ENCODE peak calls at places on chromosomes 2 and 18, in seven cellular contexts. B is GM13976, E is body of pancreas, G is bronchial epithelial cell, I is GM06990, C is fibroblast of lung, S is H9. Q is an unnamed sample.

GRCh38 chr2:192265751-192266150 is 71.0 kb upstream of the TMEFF2 start:
- DNase-seq in S (no peak), I (no peak), C (peak), B (no peak), E (no peak), G (no peak), Q (no peak)

GRCh38 chr2:137947714-137948336 is 16.4 kb upstream of the HNMT start:
- DNase-seq in C (peak), S (peak), G (peak), B (peak), E (peak), I (no peak), Q (peak)

GRCh38 chr2:198873771-198874501 is 583.8 kb downstream of the SATB2 start:
- DNase-seq in S (no peak), E (no peak), G (no peak), I (no peak), B (no peak), C (peak), Q (no peak)

GRCh38 chr2:160532388-160532787 is 38.8 kb upstream of the RBMS1 start:
- DNase-seq in G (no peak), E (no peak), S (no peak), I (no peak), B (no peak), C (no peak), Q (no peak)

GRCh38 chr2:29629495-29629894 is 291.9 kb downstream of the ALK start:
- DNase-seq in C (no peak), B (no peak), G (peak), I (no peak), S (no peak), E (no peak), Q (no peak)

GRCh38 chr2:44649426-44649825 is 287.7 kb downstream of the CAMKMT start:
- DNase-seq in G (no peak), I (no peak), S (no peak), E (no peak), B (no peak), C (no peak), Q (no peak)

GRCh38 chr2:50513724-50514123 is 518.2 kb downstream of the NRXN1 start:
- DNase-seq in E (no peak), C (no peak), I (no peak), G (no peak), B (no peak), S (no peak), Q (no peak)

GRCh38 chr2:149027602-149028250 is 10.8 kb upstream of the LYPD6B start:
- DNase-seq in S (no peak), I (no peak), G (peak), B (no peak), C (no peak), E (no peak), Q (no peak)

GRCh38 chr18:79868168-79868784 is 70.5 kb downstream of the KCNG2 start:
- DNase-seq in S (no peak), C (no peak), G (no peak), B (no peak), E (no peak), I (no peak), Q (no peak)

GRCh38 chr18:23523429-23524212 is 20.3 kb downstream of the RMC1 start:
- DNase-seq in G (peak), B (peak), E (no peak), I (no peak), C (no peak), S (no peak), Q (peak)

GRCh38 chr18:35163736-35164532 is 76.9 kb upstream of the ZNF397 start:
- DNase-seq in B (no peak), E (no peak), G (no peak), S (no peak), C (no peak), I (no peak), Q (no peak)

GRCh38 chr2:184261331-184261730 is 337.0 kb upstream of the ZNF804A start:
- DNase-seq in B (no peak), S (no peak), I (no peak), G (no peak), E (no peak), C (no peak), Q (no peak)

GRCh38 chr2:167943368-167943767 is 304.0 kb downstream of the STK39 start:
- DNase-seq in G (no peak), E (no peak), B (no peak), S (no peak), I (no peak), C (no peak), Q (no peak)

GRCh38 chr2:225100856-225101294 is 58.6 kb upstream of the DOCK10 start:
- DNase-seq in I (no peak), B (no peak), S (no peak), C (peak), E (no peak), G (peak), Q (no peak)

GRCh38 chr2:231348703-231349373 is 46.7 kb upstream of the B3GNT7 start:
- DNase-seq in E (no peak), I (no peak), S (peak), C (no peak), B (no peak), G (no peak), Q (no peak)

GRCh38 chr2:134372611-134373131 is 118.8 kb downstream of the MGAT5 start:
- DNase-seq in E (no peak), G (peak), B (no peak), C (peak), I (no peak), S (no peak), Q (no peak)

GRCh38 chr2:143700865-143701264 is 571.6 kb downstream of the ARHGAP15 start:
- DNase-seq in B (no peak), C (peak), G (no peak), E (no peak), S (no peak), I (no peak), Q (no peak)

GRCh38 chr2:138373993-138374408 is 127.6 kb upstream of the SPOPL start:
- DNase-seq in I (no peak), C (peak), B (peak), E (peak), G (peak), S (no peak), Q (peak)

GRCh38 chr2:199757466-199757865 is 93.5 kb downstream of the FTCDNL1 start:
- DNase-seq in I (no peak), C (peak), E (no peak), S (no peak), G (no peak), B (no peak), Q (no peak)

GRCh38 chr2:32061973-32062861 is 1.1 kb upstream of the SPAST start:
- DNase-seq in C (peak), B (peak), E (peak), S (peak), I (no peak), G (peak), Q (peak)

GRCh38 chr2:217902281-217903141 is 100.3 kb downstream of the TNS1 start:
- DNase-seq in S (no peak), I (no peak), G (peak), C (peak), E (peak), B (no peak), Q (no peak)

GRCh38 chr2:31107588-31108300 is 30.5 kb downstream of the GALNT14 start:
- DNase-seq in C (peak), S (no peak), I (no peak), E (no peak), B (no peak), G (peak), Q (no peak)

GRCh38 chr2:95539290-95539689 is 52.5 kb upstream of the TRIM43 start:
- DNase-seq in C (no peak), B (no peak), G (no peak), S (no peak), I (no peak), E (no peak), Q (no peak)

GRCh38 chr2:110659248-110659647 is 18.6 kb downstream of the BUB1 start:
- DNase-seq in I (no peak), E (no peak), S (no peak), C (no peak), B (no peak), G (peak), Q (no peak)

GRCh38 chr2:50444286-50444685 is 587.6 kb downstream of the NRXN1 start:
- DNase-seq in E (no peak), B (no peak), I (no peak), C (no peak), S (no peak), G (peak), Q (no peak)

GRCh38 chr2:91442246-91442905 is 2750.9 kb downstream of the RPIA start:
- DNase-seq in E (no peak), C (no peak), G (no peak), S (peak), B (no peak), I (peak), Q (peak)

GRCh38 chr2:150472122-150472899 is 15.2 kb downstream of the RND3 start:
- DNase-seq in G (peak), S (no peak), B (no peak), E (peak), I (no peak), C (peak), Q (no peak)

GRCh38 chr2:207720517-207721187 is 9.2 kb downstream of the CCNYL1 start:
- DNase-seq in B (no peak), C (no peak), S (no peak), E (no peak), I (no peak), G (no peak), Q (no peak)

GRCh38 chr2:6081542-6081872 is 389.3 kb downstream of the SOX11 start:
- DNase-seq in I (no peak), G (no peak), E (no peak), S (no peak), C (no peak), B (no peak), Q (no peak)

GRCh38 chr2:45627911-45628310 is 16.8 kb upstream of the SRBD1 start:
- DNase-seq in G (no peak), C (peak), B (no peak), E (no peak), I (no peak), S (no peak), Q (no peak)

GRCh38 chr2:5689790-5690189 is 2.4 kb upstream of the SOX11 start:
- DNase-seq in I (no peak), B (no peak), E (no peak), C (no peak), G (no peak), S (no peak), Q (no peak)

GRCh38 chr2:100833330-100833729 is 13.4 kb downstream of the NPAS2 start:
- DNase-seq in E (peak), S (no peak), G (no peak), C (no peak), B (no peak), I (no peak), Q (no peak)

GRCh38 chr2:161161074-161161577 is 898 bp downstream of the TANK start:
- DNase-seq in C (no peak), I (no peak), G (no peak), E (no peak), B (no peak), S (no peak), Q (no peak)

GRCh38 chr2:145653553-145653952 is 1133.6 kb upstream of the ZEB2 start:
- DNase-seq in C (no peak), G (peak), B (no peak), S (no peak), E (no peak), I (no peak), Q (no peak)

GRCh38 chr18:76557026-76557575 is 62.1 kb upstream of the ZNF516 start:
- DNase-seq in C (peak), I (no peak), G (no peak), E (no peak), S (no peak), B (no peak), Q (no peak)
- TF ChIP-seq CTCF in C (no peak), I (no peak), G (no peak), E (no peak), S (no peak), B (no peak), Q (no peak)

GRCh38 chr18:65936678-65937077 is 185.9 kb downstream of the CDH7 start:
- DNase-seq in C (no peak), B (no peak), G (peak), S (no peak), E (no peak), I (no peak), Q (no peak)
- TF ChIP-seq CTCF in C (no peak), B (no peak), G (no peak), S (peak), E (no peak), I (no peak), Q (no peak)

GRCh38 chr2:135736546-135736945 is 5.1 kb upstream of the UBXN4 start:
- DNase-seq in I (no peak), B (no peak), G (no peak), C (no peak), E (no peak), S (no peak), Q (no peak)

GRCh38 chr2:135727968-135728728 is 13.5 kb upstream of the UBXN4 start:
- DNase-seq in S (no peak), E (no peak), B (no peak), I (no peak), G (no peak), C (no peak), Q (no peak)

GRCh38 chr2:135732561-135732960 is 9.1 kb upstream of the UBXN4 start:
- DNase-seq in I (no peak), C (no peak), S (no peak), G (no peak), B (no peak), E (no peak), Q (no peak)

DNA sequence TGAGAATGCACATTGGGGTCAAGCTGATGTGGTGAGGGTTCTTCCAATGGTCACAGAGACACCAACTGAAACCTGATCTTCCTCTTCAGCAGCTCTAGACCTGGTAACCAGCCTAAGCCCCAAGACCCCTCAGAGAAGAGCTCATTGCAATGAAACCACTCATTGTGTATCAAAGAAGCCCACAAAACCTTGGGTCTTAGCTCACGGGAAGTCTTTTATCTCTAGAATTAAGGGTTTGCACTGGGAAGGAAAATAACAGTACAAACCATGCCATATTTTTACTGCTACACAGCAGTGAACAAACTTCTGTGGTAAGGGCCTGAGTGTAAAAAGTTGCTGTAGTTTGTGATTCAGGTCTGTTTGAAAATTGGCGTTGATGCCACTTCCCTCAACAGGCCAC is 8.6 kb upstream of the UBXN4 start:
- DNase-seq in B (no peak), S (no peak), C (no peak), G (no peak), E (no peak), I (no peak), Q (no peak)
- TF ChIP-seq CTCF in B (no peak), S (no peak), C (no peak), G (no peak), E (no peak), I (no peak), Q (no peak)

DNA sequence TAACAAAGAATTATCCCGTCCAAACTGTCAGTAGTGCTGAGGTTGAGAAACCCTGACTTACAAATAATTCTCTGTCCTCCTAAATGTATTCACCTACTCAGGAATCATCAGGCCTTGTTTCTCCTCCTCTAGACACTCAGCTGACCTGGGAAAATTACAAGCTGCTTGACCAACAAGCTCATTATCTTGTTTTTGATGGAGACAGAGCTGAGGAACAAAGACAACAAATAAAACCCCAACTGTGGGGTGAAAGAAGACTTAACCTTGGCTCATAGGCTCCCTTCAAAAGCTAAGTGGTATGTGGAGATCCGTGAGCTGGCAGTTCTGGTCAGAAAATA is 64.5 kb downstream of the CLHC1 start:
- DNase-seq in G (no peak), E (no peak), S (no peak), B (no peak), I (no peak), C (peak), Q (no peak)
- TF ChIP-seq CTCF in G (no peak), E (no peak), S (no peak), B (no peak), I (no peak), C (no peak), Q (no peak)

Q was measured in GM20000.